ENCODE peak calls at places on chromosomes 4 and X, in four cellular contexts. V is ureter; X is stimulated activated naive B cell treated with anti-CD40 and anti-IgM and Interleukin-4, amounts not matched to agents 10 μg/mL and 1 μg/mL and 100 μg/mL, for 72 hours; Z is anterior cingulate cortex. G is an unnamed sample.
A peak's percentile ranks its signal among the peaks of the same experiment; 100 is the strongest.

GRCh38 chrX:66008403-66008970 is 31.4 kb downstream of the VSIG4 start:
- DNase-seq in X (no peak), Z (no peak), V (no peak), G (no peak)

GRCh38 chrX:154131955-154132354 is 12.1 kb upstream of the OPN1LW start:
- DNase-seq in Z (no peak), X (no peak), V (no peak), G (no peak)

GRCh38 chr4:142367326-142368188 is 478.5 kb downstream of the INPP4B start:
- DNase-seq in V (no peak), X (no peak), Z (no peak), G (no peak)

GRCh38 chr4:142347241-142347640 is 498.9 kb downstream of the INPP4B start:
- DNase-seq in X (no peak), V (no peak), Z (no peak), G (no peak)

GRCh38 chr4:99723555-99724450 is 66.2 kb upstream of the C4orf54 start:
- DNase-seq in X (no peak), Z (no peak), V (peak; percentile 59), G (no peak)

GRCh38 chrX:13005671-13006473 is 31.0 kb downstream of the TMSB4X start:
- DNase-seq in V (no peak), Z (no peak), X (peak; percentile 61), G (peak; percentile 57)

GRCh38 chr4:74768857-74769525 is 25.3 kb downstream of the BTC start:
- DNase-seq in Z (no peak), X (no peak), V (no peak), G (no peak)

GRCh38 chr4:77001907-77002306 is 52.4 kb downstream of the SEPTIN11 start:
- DNase-seq in V (no peak), Z (no peak), X (no peak), G (no peak)

GRCh38 chr4:146342600-146343192 is 128.4 kb downstream of the REELD1 start:
- DNase-seq in V (no peak), X (no peak), Z (no peak), G (no peak)

GRCh38 chrX:110992611-110993010 is 103.4 kb upstream of the PAK3 start:
- DNase-seq in V (no peak), X (no peak), Z (no peak), G (peak; percentile 13)

GRCh38 chr4:28948501-28948900 is 1771.7 kb upstream of the PCDH7 start:
- DNase-seq in X (no peak), Z (no peak), V (no peak), G (no peak)

GRCh38 chr4:26791346-26791745 is 69.3 kb upstream of the STIM2 start:
- DNase-seq in V (no peak), X (no peak), Z (no peak), G (no peak)

GRCh38 chr4:154989511-154989910 is 208.4 kb downstream of the RBM46 start:
- DNase-seq in Z (no peak), V (no peak), X (no peak), G (no peak)

GRCh38 chr4:184099033-184099432 is 118.6 kb downstream of the ENPP6 start:
- DNase-seq in Z (no peak), X (no peak), V (no peak), G (no peak)

GRCh38 chrX:116272881-116273280 is 102.3 kb downstream of the AGTR2 start:
- DNase-seq in Z (no peak), V (no peak), X (no peak), G (no peak)

G was measured in GM10248.